ENCODE peak calls at places on chromosomes 13 and 19, in five cellular contexts. One of them, this sample, is unnamed. For H3K4me1, the result is how much of the 10 kb centered on the place peaks cover.

GRCh38 chr19:18399008-18399407 is 1.6 kb upstream of the LRRC25 start:
- DNase-seq in iPS DF 6.9: no peak
- DNase-seq in psoas muscle: no peak
- DNase-seq in NT2/D1: no peak
- DNase-seq in tibial artery: peak
- DNase-seq in this sample: no peak

GRCh38 chr19:7349961-7350711 is 1.4 kb downstream of the ARHGEF18 start:
- DNase-seq in psoas muscle: no peak
- DNase-seq in iPS DF 6.9: no peak
- DNase-seq in tibial artery: no peak
- DNase-seq in NT2/D1: no peak
- DNase-seq in this sample: no peak

GRCh38 chr19:4357095-4357797 is 13.9 kb downstream of the MPND start:
- DNase-seq in NT2/D1: no peak
- DNase-seq in tibial artery: no peak
- DNase-seq in psoas muscle: no peak
- DNase-seq in iPS DF 6.9: no peak
- DNase-seq in this sample: no peak

GRCh38 chr19:39103151-39103550 is 19.0 kb downstream of the ACP7 start:
- DNase-seq in psoas muscle: no peak
- DNase-seq in tibial artery: no peak
- DNase-seq in iPS DF 6.9: no peak
- DNase-seq in NT2/D1: no peak
- DNase-seq in this sample: no peak

GRCh38 chr19:4338441-4339350 is at the start of gene STAP2:
- DNase-seq in tibial artery: no peak
- DNase-seq in psoas muscle: no peak
- DNase-seq in NT2/D1: no peak
- DNase-seq in iPS DF 6.9: no peak
- DNase-seq in this sample: peak

GRCh38 chr19:34253711-34254551 is 423 bp upstream of the GARRE1 start:
- DNase-seq in NT2/D1: peak
- DNase-seq in psoas muscle: peak
- DNase-seq in iPS DF 6.9: peak
- DNase-seq in tibial artery: peak
- DNase-seq in this sample: peak

GRCh38 chr13:41601718-41602445 is 144.5 kb downstream of the RGCC start:
- DNase-seq in NT2/D1: no peak
- DNase-seq in iPS DF 6.9: no peak
- DNase-seq in psoas muscle: no peak
- DNase-seq in tibial artery: no peak
- DNase-seq in this sample: no peak

GRCh38 chr19:52197964-52198363 is 8.1 kb downstream of the PPP2R1A start:
- DNase-seq in psoas muscle: no peak
- DNase-seq in tibial artery: no peak
- DNase-seq in iPS DF 6.9: no peak
- DNase-seq in NT2/D1: no peak
- DNase-seq in this sample: no peak

GRCh38 chr13:63190742-63191141 is 1775.1 kb upstream of the PCDH20 start:
- DNase-seq in iPS DF 6.9: no peak
- DNase-seq in NT2/D1: no peak
- DNase-seq in psoas muscle: no peak
- DNase-seq in tibial artery: no peak
- DNase-seq in this sample: no peak

GRCh38 chr19:30678168-30678567 is 306.0 kb downstream of the ZNF536 start:
- DNase-seq in NT2/D1: no peak
- DNase-seq in iPS DF 6.9: no peak
- DNase-seq in psoas muscle: no peak
- DNase-seq in tibial artery: no peak
- DNase-seq in this sample: no peak

GRCh38 chr19:43872547-43873336 is 45.6 kb downstream of the ZNF283 start:
- DNase-seq in tibial artery: no peak
- DNase-seq in psoas muscle: no peak
- DNase-seq in iPS DF 6.9: no peak
- DNase-seq in NT2/D1: no peak
- DNase-seq in this sample: no peak

GRCh38 chr13:78689011-78689410 is 30.1 kb upstream of the OBI1 start:
- DNase-seq in iPS DF 6.9: no peak
- DNase-seq in NT2/D1: no peak
- DNase-seq in psoas muscle: no peak
- DNase-seq in tibial artery: no peak
- DNase-seq in this sample: no peak

GRCh38 chr13:30364133-30364532 is 56.8 kb upstream of the KATNAL1 start:
- DNase-seq in tibial artery: no peak
- DNase-seq in psoas muscle: no peak
- DNase-seq in iPS DF 6.9: no peak
- DNase-seq in NT2/D1: no peak
- DNase-seq in this sample: no peak

GRCh38 chr13:81458211-81458610 is 1117.3 kb upstream of the SPRY2 start:
- DNase-seq in psoas muscle: no peak
- DNase-seq in NT2/D1: no peak
- DNase-seq in iPS DF 6.9: no peak
- DNase-seq in tibial artery: no peak
- DNase-seq in this sample: no peak

GRCh38 chr13:113584870-113585671 is 518 bp downstream of the TFDP1 start:
- DNase-seq in tibial artery: peak
- DNase-seq in psoas muscle: peak
- DNase-seq in iPS DF 6.9: no peak
- DNase-seq in NT2/D1: no peak
- DNase-seq in this sample: peak

GRCh38 chr19:34381399-34382251 is 16.6 kb downstream of the GPI start:
- DNase-seq in tibial artery: no peak
- DNase-seq in NT2/D1: no peak
- DNase-seq in iPS DF 6.9: no peak
- DNase-seq in psoas muscle: peak
- DNase-seq in this sample: no peak

GRCh38 chr13:28340272-28340793 is 154.6 kb downstream of the FLT1 start:
- DNase-seq in iPS DF 6.9: no peak
- DNase-seq in tibial artery: no peak
- DNase-seq in NT2/D1: no peak
- DNase-seq in psoas muscle: no peak
- DNase-seq in this sample: no peak

GRCh38 chr13:113586661-113587479 is 2.3 kb downstream of the TFDP1 start:
- DNase-seq in tibial artery: peak
- DNase-seq in NT2/D1: no peak
- DNase-seq in iPS DF 6.9: no peak
- DNase-seq in psoas muscle: peak
- DNase-seq in this sample: no peak

GRCh38 chr13:113951246-113951999 is 22.5 kb downstream of the C13orf46 start:
- DNase-seq in psoas muscle: peak
- DNase-seq in tibial artery: peak
- DNase-seq in NT2/D1: peak
- DNase-seq in iPS DF 6.9: peak
- DNase-seq in this sample: peak

GRCh38 chr13:29190298-29190697 is 370.2 kb downstream of the MTUS2 start:
- DNase-seq in iPS DF 6.9: no peak
- DNase-seq in NT2/D1: no peak
- DNase-seq in tibial artery: no peak
- DNase-seq in psoas muscle: no peak
- DNase-seq in this sample: no peak

GRCh38 chr19:52198678-52199077 is 8.8 kb downstream of the PPP2R1A start:
- DNase-seq in psoas muscle: no peak
- DNase-seq in iPS DF 6.9: no peak
- DNase-seq in NT2/D1: no peak
- DNase-seq in tibial artery: no peak
- DNase-seq in this sample: no peak

GRCh38 chr13:26380930-26381329 is 127.0 kb downstream of the CDK8 start:
- DNase-seq in tibial artery: no peak
- DNase-seq in iPS DF 6.9: no peak
- DNase-seq in psoas muscle: no peak
- DNase-seq in NT2/D1: no peak
- DNase-seq in this sample: no peak

GRCh38 chr13:51666316-51666715 is 82.1 kb downstream of the WDFY2 start:
- DNase-seq in iPS DF 6.9: no peak
- DNase-seq in psoas muscle: no peak
- DNase-seq in NT2/D1: no peak
- DNase-seq in tibial artery: no peak
- DNase-seq in this sample: no peak

GRCh38 chr13:96216543-96216942 is 126.6 kb downstream of the HS6ST3 start:
- DNase-seq in iPS DF 6.9: no peak
- DNase-seq in NT2/D1: no peak
- DNase-seq in psoas muscle: no peak
- DNase-seq in tibial artery: no peak
- DNase-seq in this sample: no peak

GRCh38 chr13:41707192-41707858 is 250.0 kb downstream of the RGCC start:
- DNase-seq in tibial artery: no peak
- DNase-seq in iPS DF 6.9: no peak
- DNase-seq in NT2/D1: no peak
- DNase-seq in psoas muscle: no peak
- DNase-seq in this sample: no peak

GRCh38 chr13:72651196-72651595 is 76.2 kb downstream of the MZT1 start:
- DNase-seq in NT2/D1: no peak
- DNase-seq in iPS DF 6.9: no peak
- DNase-seq in tibial artery: no peak
- DNase-seq in psoas muscle: no peak
- DNase-seq in this sample: no peak

GRCh38 chr13:27712421-27712820 is 79.9 kb upstream of the GSX1 start:
- DNase-seq in psoas muscle: no peak
- DNase-seq in iPS DF 6.9: no peak
- DNase-seq in tibial artery: peak
- DNase-seq in NT2/D1: no peak
- DNase-seq in this sample: no peak

GRCh38 chr13:69296130-69296529 is 811.5 kb upstream of the ATXN8OS start:
- DNase-seq in iPS DF 6.9: no peak
- DNase-seq in NT2/D1: no peak
- DNase-seq in tibial artery: no peak
- DNase-seq in psoas muscle: no peak
- DNase-seq in this sample: no peak

GRCh38 chr19:32313866-32314265 is 31.5 kb upstream of the ZNF507 start:
- DNase-seq in iPS DF 6.9: no peak
- DNase-seq in psoas muscle: no peak
- DNase-seq in NT2/D1: no peak
- DNase-seq in tibial artery: no peak
- DNase-seq in this sample: no peak

GRCh38 chr13:31896427-31896826 is 135.1 kb upstream of the FRY start:
- DNase-seq in psoas muscle: peak
- DNase-seq in NT2/D1: no peak
- DNase-seq in iPS DF 6.9: no peak
- DNase-seq in tibial artery: peak
- DNase-seq in this sample: no peak

GRCh38 chr19:45952341-45952690 is 21.3 kb downstream of the NOVA2 start:
- DNase-seq in tibial artery: no peak
- DNase-seq in NT2/D1: no peak
- DNase-seq in psoas muscle: no peak
- DNase-seq in iPS DF 6.9: no peak
- DNase-seq in this sample: no peak

GRCh38 chr13:34867590-34867989 is 74.5 kb upstream of the NBEA start:
- DNase-seq in iPS DF 6.9: no peak
- DNase-seq in tibial artery: no peak
- DNase-seq in NT2/D1: no peak
- DNase-seq in psoas muscle: no peak
- DNase-seq in this sample: no peak

GRCh38 chr13:27969073-27969865 is at the start of gene CDX2:
- DNase-seq in psoas muscle: no peak
- DNase-seq in NT2/D1: no peak
- DNase-seq in tibial artery: no peak
- DNase-seq in iPS DF 6.9: no peak
- DNase-seq in this sample: no peak

GRCh38 chr19:4575978-4576933 is 16.8 kb upstream of the SEMA6B start:
- DNase-seq in iPS DF 6.9: no peak
- DNase-seq in NT2/D1: no peak
- DNase-seq in psoas muscle: peak
- DNase-seq in tibial artery: peak
- DNase-seq in this sample: peak

DNA sequence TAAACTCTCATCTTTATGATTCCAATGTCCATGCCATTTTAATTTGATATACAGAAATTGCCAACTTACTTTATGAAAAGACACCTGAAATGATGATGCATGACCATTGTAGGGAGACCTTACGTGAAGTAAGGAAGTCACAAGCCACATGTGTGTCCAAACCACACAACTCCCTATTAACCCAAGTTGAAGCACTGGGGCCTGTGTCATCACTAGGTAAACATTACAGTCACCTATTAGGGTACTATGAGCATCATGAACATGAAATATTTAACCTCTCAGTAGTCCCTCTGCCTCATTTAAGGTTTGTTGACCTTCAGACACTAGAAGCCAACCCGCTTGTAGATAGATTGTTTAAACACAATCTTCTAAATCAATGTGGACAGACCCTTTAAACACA is 576.9 kb downstream of the IRS2 start:
- DNase-seq in tibial artery: no peak
- DNase-seq in psoas muscle: no peak
- DNase-seq in iPS DF 6.9: no peak
- DNase-seq in NT2/D1: no peak
- DNase-seq in this sample: no peak
- H3K4me1 ChIP-seq in tibial artery: under half
- H3K4me1 ChIP-seq in psoas muscle: under half
- H3K4me1 ChIP-seq in iPS DF 6.9: under half
- H3K4me1 ChIP-seq in NT2/D1: under half
- H3K4me1 ChIP-seq in this sample: under half

DNA sequence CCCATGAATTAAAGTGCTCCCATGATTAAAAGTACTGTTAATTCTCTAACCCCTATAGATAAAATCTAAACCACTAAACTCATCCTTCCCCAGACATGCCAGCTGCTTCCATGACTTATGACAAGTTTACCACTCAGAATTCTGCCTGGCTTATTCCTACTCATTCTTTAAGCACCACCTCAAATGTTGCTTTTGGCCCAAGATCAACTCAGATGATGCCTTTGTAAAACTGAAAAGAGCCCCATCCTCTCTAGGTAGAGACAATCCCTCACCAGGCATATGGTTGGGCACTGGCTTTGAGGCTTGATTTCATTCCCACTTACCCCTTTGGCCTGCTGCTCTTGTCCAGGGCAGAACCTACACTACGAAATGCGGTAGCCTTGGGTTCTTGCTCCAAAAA is 250.0 kb downstream of the DNAJC15 start:
- DNase-seq in psoas muscle: no peak
- DNase-seq in iPS DF 6.9: no peak
- DNase-seq in tibial artery: no peak
- DNase-seq in NT2/D1: no peak
- DNase-seq in this sample: no peak
- H3K4me1 ChIP-seq in psoas muscle: under half
- H3K4me1 ChIP-seq in iPS DF 6.9: under half
- H3K4me1 ChIP-seq in tibial artery: under half
- H3K4me1 ChIP-seq in NT2/D1: under half
- H3K4me1 ChIP-seq in this sample: under half

DNA sequence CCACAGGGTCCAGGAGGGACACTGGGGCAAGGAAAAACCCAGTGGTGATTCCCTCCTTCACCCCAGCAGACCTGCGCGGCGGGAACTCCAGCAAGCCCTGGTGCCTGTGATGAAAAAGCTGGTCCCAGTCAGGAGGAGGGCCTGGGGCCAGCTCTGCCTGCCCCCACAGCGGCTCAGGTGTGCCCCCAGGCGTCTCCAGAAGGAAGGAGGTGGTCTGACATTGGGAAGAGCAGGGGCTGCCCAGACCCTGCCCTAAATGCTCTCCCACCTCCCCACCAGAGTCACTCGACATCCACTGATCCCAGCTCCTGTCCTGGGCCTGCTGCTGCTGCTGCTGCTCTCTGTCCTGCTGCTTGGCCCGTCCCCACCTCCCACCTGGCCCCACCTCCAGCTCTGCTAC is 6.2 kb downstream of the PTH2 start:
- DNase-seq in NT2/D1: no peak
- DNase-seq in tibial artery: no peak
- DNase-seq in iPS DF 6.9: no peak
- DNase-seq in psoas muscle: no peak
- DNase-seq in this sample: no peak
- H3K4me1 ChIP-seq in NT2/D1: under half
- H3K4me1 ChIP-seq in tibial artery: under half
- H3K4me1 ChIP-seq in iPS DF 6.9: under half
- H3K4me1 ChIP-seq in psoas muscle: under half
- H3K4me1 ChIP-seq in this sample: under half

GRCh38 chr19:10286803-10287737 is at the start of gene ICAM4:
- DNase-seq in iPS DF 6.9: no peak
- DNase-seq in tibial artery: peak
- DNase-seq in psoas muscle: peak
- DNase-seq in NT2/D1: no peak
- DNase-seq in this sample: peak
- H3K4me1 ChIP-seq in iPS DF 6.9: under half
- H3K4me1 ChIP-seq in tibial artery: under half
- H3K4me1 ChIP-seq in psoas muscle: under half
- H3K4me1 ChIP-seq in NT2/D1: under half
- H3K4me1 ChIP-seq in this sample: under half